ENCODE peak calls at places on chromosomes 1 and 21, in seven cellular contexts. Z is endothelial cell; W is stimulated activated CD8-positive, alpha-beta memory T cell treated with anti-CD3 and anti-CD28 coated beads, Interleukin-4, amount 100 ng/mL, for 48 hours; M is CD8-positive, alpha-beta memory T cell; S is activated CD4-positive, alpha-beta T cell treated with anti-CD3 and anti-CD28 coated beads, Interleukin-2, amount 50 U/mL, for 24 hours; R is NCI-H446; O is prostate gland. D is an unnamed sample.

GRCh38 chr1:8017495-8018310 is 8.4 kb downstream of the ERRFI1 start:
- DNase-seq in W (no peak), O (peak), Z (no peak), S (no peak), M (no peak), R (no peak), D (no peak)

GRCh38 chr1:16068356-16069270 is 4.8 kb downstream of the FAM131C start:
- DNase-seq in R (no peak), M (no peak), O (no peak), S (no peak), Z (no peak), W (no peak), D (no peak)

GRCh38 chr1:24318238-24318987 is 744 bp upstream of the GRHL3 start:
- DNase-seq in M (no peak), W (no peak), O (no peak), R (no peak), Z (no peak), S (no peak), D (no peak)

GRCh38 chr1:61182049-61182448 is 99.7 kb downstream of the NFIA start:
- DNase-seq in S (no peak), W (no peak), Z (no peak), M (no peak), R (no peak), O (no peak), D (no peak)

GRCh38 chr1:76268341-76268740 is 193.8 kb downstream of the ST6GALNAC3 start:
- DNase-seq in W (no peak), R (no peak), M (no peak), Z (no peak), O (no peak), S (no peak), D (no peak)

GRCh38 chr1:181655756-181656155 is 172.4 kb downstream of the CACNA1E start:
- DNase-seq in M (no peak), R (no peak), Z (no peak), W (no peak), S (no peak), O (no peak), D (no peak)

GRCh38 chr1:43317817-43318471 is 17.2 kb downstream of the TIE1 start:
- DNase-seq in R (peak), S (no peak), W (no peak), O (no peak), Z (no peak), M (no peak), D (no peak)

GRCh38 chr1:212477014-212477679 is 44.4 kb downstream of the NENF start:
- DNase-seq in M (peak), R (peak), Z (peak), W (peak), S (peak), O (peak), D (peak)

GRCh38 chr1:230891413-230891812 is 23.1 kb upstream of the C1orf198 start:
- DNase-seq in M (no peak), W (no peak), Z (no peak), O (no peak), S (no peak), R (no peak), D (no peak)

GRCh38 chr1:110119843-110120242 is 7.6 kb downstream of the UBL4B start:
- DNase-seq in W (no peak), R (peak), O (no peak), S (no peak), Z (no peak), M (no peak), D (no peak)

GRCh38 chr1:243996223-243996622 is 54.9 kb upstream of the ZBTB18 start:
- DNase-seq in Z (no peak), O (no peak), R (no peak), W (no peak), M (no peak), S (no peak), D (no peak)

GRCh38 chr1:154208677-154209390 is 2.7 kb upstream of the CFAP141 start:
- DNase-seq in O (no peak), W (no peak), M (no peak), R (no peak), Z (no peak), S (no peak), D (no peak)

GRCh38 chr1:215181518-215181917 is 99.0 kb downstream of the KCNK2 start:
- DNase-seq in Z (no peak), R (peak), M (no peak), S (no peak), W (no peak), O (no peak), D (no peak)

GRCh38 chr1:36528361-36529349 is 45.9 kb upstream of the CSF3R start:
- DNase-seq in Z (no peak), R (no peak), S (no peak), O (no peak), M (no peak), W (peak), D (no peak)

GRCh38 chr21:42654179-42654912 is 925 bp downstream of the PDE9A start:
- DNase-seq in R (peak), M (peak), O (no peak), W (no peak), Z (peak), S (no peak), D (no peak)

GRCh38 chr1:150484431-150484830 is 2.8 kb upstream of the TARS2 start:
- DNase-seq in M (no peak), S (no peak), O (no peak), R (no peak), Z (no peak), W (no peak), D (no peak)